ENCODE peak calls at places on chromosomes 11 and 22, in five cellular contexts. One of them, this sample, is unnamed.

GRCh38 chr11:44622190-44622650 is 56.8 kb downstream of the CD82 start:
- DNase-seq in WERI-Rb-1: peak; percentile 2
- DNase-seq in colonic mucosa: peak; percentile 14
- DNase-seq in EH: no peak
- DNase-seq in stimulated activated CD8-positive, alpha-beta memory T cell treated with anti-CD3 and anti-CD28 coated beads, Interleukin-15, amount 100 ng/mL, for 1 hour: no peak
- DNase-seq in this sample: no peak

GRCh38 chr11:68691402-68691784 is 7.0 kb downstream of the GAL start:
- DNase-seq in WERI-Rb-1: no peak
- DNase-seq in colonic mucosa: no peak
- DNase-seq in EH: no peak
- DNase-seq in stimulated activated CD8-positive, alpha-beta memory T cell treated with anti-CD3 and anti-CD28 coated beads, Interleukin-15, amount 100 ng/mL, for 1 hour: no peak
- DNase-seq in this sample: no peak

GRCh38 chr11:3959015-3959917 is 103.8 kb downstream of the STIM1 start:
- DNase-seq in WERI-Rb-1: no peak
- DNase-seq in colonic mucosa: no peak
- DNase-seq in EH: peak; percentile 83
- DNase-seq in stimulated activated CD8-positive, alpha-beta memory T cell treated with anti-CD3 and anti-CD28 coated beads, Interleukin-15, amount 100 ng/mL, for 1 hour: no peak
- DNase-seq in this sample: peak; percentile 74

GRCh38 chr11:92735039-92735438 is 234.4 kb upstream of the MTNR1B start:
- DNase-seq in WERI-Rb-1: no peak
- DNase-seq in colonic mucosa: no peak
- DNase-seq in EH: no peak
- DNase-seq in stimulated activated CD8-positive, alpha-beta memory T cell treated with anti-CD3 and anti-CD28 coated beads, Interleukin-15, amount 100 ng/mL, for 1 hour: no peak
- DNase-seq in this sample: peak; percentile 21

GRCh38 chr22:38109391-38110000 is 988 bp downstream of the BAIAP2L2 start:
- DNase-seq in WERI-Rb-1: no peak
- DNase-seq in colonic mucosa: no peak
- DNase-seq in EH: no peak
- DNase-seq in stimulated activated CD8-positive, alpha-beta memory T cell treated with anti-CD3 and anti-CD28 coated beads, Interleukin-15, amount 100 ng/mL, for 1 hour: no peak
- DNase-seq in this sample: peak; percentile 27

GRCh38 chr11:469684-470667 is 19.9 kb downstream of the PTDSS2 start:
- DNase-seq in WERI-Rb-1: no peak
- DNase-seq in colonic mucosa: peak; percentile 67
- DNase-seq in EH: peak; percentile 86
- DNase-seq in stimulated activated CD8-positive, alpha-beta memory T cell treated with anti-CD3 and anti-CD28 coated beads, Interleukin-15, amount 100 ng/mL, for 1 hour: no peak
- DNase-seq in this sample: peak; percentile 67

GRCh38 chr11:128587415-128587814 is at the start of gene ETS1:
- DNase-seq in WERI-Rb-1: no peak
- DNase-seq in colonic mucosa: no peak
- DNase-seq in EH: no peak
- DNase-seq in stimulated activated CD8-positive, alpha-beta memory T cell treated with anti-CD3 and anti-CD28 coated beads, Interleukin-15, amount 100 ng/mL, for 1 hour: no peak
- DNase-seq in this sample: peak; percentile 29

GRCh38 chr22:22941831-22942510 is 54.4 kb downstream of the IGLL5 start:
- DNase-seq in WERI-Rb-1: no peak
- DNase-seq in colonic mucosa: peak; percentile 14
- DNase-seq in EH: no peak
- DNase-seq in stimulated activated CD8-positive, alpha-beta memory T cell treated with anti-CD3 and anti-CD28 coated beads, Interleukin-15, amount 100 ng/mL, for 1 hour: no peak
- DNase-seq in this sample: no peak

GRCh38 chr11:99020324-99021225 is at the start of gene CNTN5:
- DNase-seq in WERI-Rb-1: peak; percentile 87
- DNase-seq in colonic mucosa: peak; percentile 20
- DNase-seq in EH: peak; percentile 3
- DNase-seq in stimulated activated CD8-positive, alpha-beta memory T cell treated with anti-CD3 and anti-CD28 coated beads, Interleukin-15, amount 100 ng/mL, for 1 hour: no peak
- DNase-seq in this sample: peak; percentile 54

GRCh38 chr11:57787920-57788716 is 26.5 kb downstream of the CTNND1 start:
- DNase-seq in WERI-Rb-1: no peak
- DNase-seq in colonic mucosa: no peak
- DNase-seq in EH: peak; percentile 41
- DNase-seq in stimulated activated CD8-positive, alpha-beta memory T cell treated with anti-CD3 and anti-CD28 coated beads, Interleukin-15, amount 100 ng/mL, for 1 hour: no peak
- DNase-seq in this sample: peak; percentile 48

GRCh38 chr11:76314741-76315090 is 66.2 kb downstream of the THAP12 start:
- DNase-seq in WERI-Rb-1: no peak
- DNase-seq in colonic mucosa: no peak
- DNase-seq in EH: peak; percentile 70
- DNase-seq in stimulated activated CD8-positive, alpha-beta memory T cell treated with anti-CD3 and anti-CD28 coated beads, Interleukin-15, amount 100 ng/mL, for 1 hour: no peak
- DNase-seq in this sample: peak; percentile 76

GRCh38 chr22:25368271-25368670 is 148.8 kb downstream of the CRYBB2 start:
- DNase-seq in WERI-Rb-1: no peak
- DNase-seq in colonic mucosa: peak; percentile 72
- DNase-seq in EH: peak; percentile 81
- DNase-seq in stimulated activated CD8-positive, alpha-beta memory T cell treated with anti-CD3 and anti-CD28 coated beads, Interleukin-15, amount 100 ng/mL, for 1 hour: no peak
- DNase-seq in this sample: peak; percentile 84

GRCh38 chr11:44519989-44520737 is 45.3 kb upstream of the CD82 start:
- DNase-seq in WERI-Rb-1: no peak
- DNase-seq in colonic mucosa: no peak
- DNase-seq in EH: no peak
- DNase-seq in stimulated activated CD8-positive, alpha-beta memory T cell treated with anti-CD3 and anti-CD28 coated beads, Interleukin-15, amount 100 ng/mL, for 1 hour: no peak
- DNase-seq in this sample: no peak

GRCh38 chr11:59944761-59945160 is 6.5 kb downstream of the OOSP1 start:
- DNase-seq in WERI-Rb-1: no peak
- DNase-seq in colonic mucosa: no peak
- DNase-seq in EH: no peak
- DNase-seq in stimulated activated CD8-positive, alpha-beta memory T cell treated with anti-CD3 and anti-CD28 coated beads, Interleukin-15, amount 100 ng/mL, for 1 hour: no peak
- DNase-seq in this sample: no peak

GRCh38 chr22:31075961-31076360 is 5.2 kb upstream of the SMTN start:
- DNase-seq in WERI-Rb-1: no peak
- DNase-seq in colonic mucosa: peak; percentile 72
- DNase-seq in EH: peak; percentile 72
- DNase-seq in stimulated activated CD8-positive, alpha-beta memory T cell treated with anti-CD3 and anti-CD28 coated beads, Interleukin-15, amount 100 ng/mL, for 1 hour: no peak
- DNase-seq in this sample: no peak

GRCh38 chr11:95734009-95734572 is 55.5 kb downstream of the FAM76B start:
- DNase-seq in WERI-Rb-1: no peak
- DNase-seq in colonic mucosa: no peak
- DNase-seq in EH: no peak
- DNase-seq in stimulated activated CD8-positive, alpha-beta memory T cell treated with anti-CD3 and anti-CD28 coated beads, Interleukin-15, amount 100 ng/mL, for 1 hour: no peak
- DNase-seq in this sample: no peak

GRCh38 chr22:29330753-29331152 is 15.3 kb upstream of the RASL10A start:
- DNase-seq in WERI-Rb-1: no peak
- DNase-seq in colonic mucosa: no peak
- DNase-seq in EH: peak; percentile 92
- DNase-seq in stimulated activated CD8-positive, alpha-beta memory T cell treated with anti-CD3 and anti-CD28 coated beads, Interleukin-15, amount 100 ng/mL, for 1 hour: no peak
- DNase-seq in this sample: no peak

GRCh38 chr11:119410501-119410900 is 12.5 kb downstream of the THY1 start:
- DNase-seq in WERI-Rb-1: no peak
- DNase-seq in colonic mucosa: no peak
- DNase-seq in EH: no peak
- DNase-seq in stimulated activated CD8-positive, alpha-beta memory T cell treated with anti-CD3 and anti-CD28 coated beads, Interleukin-15, amount 100 ng/mL, for 1 hour: no peak
- DNase-seq in this sample: no peak

GRCh38 chr11:64580387-64580786 is 10.6 kb upstream of the SLC22A12 start:
- DNase-seq in WERI-Rb-1: no peak
- DNase-seq in colonic mucosa: no peak
- DNase-seq in EH: no peak
- DNase-seq in stimulated activated CD8-positive, alpha-beta memory T cell treated with anti-CD3 and anti-CD28 coated beads, Interleukin-15, amount 100 ng/mL, for 1 hour: no peak
- DNase-seq in this sample: peak; percentile 44

GRCh38 chr11:59708537-59708936 is 5.1 kb downstream of the OR10V1 start:
- DNase-seq in WERI-Rb-1: no peak
- DNase-seq in colonic mucosa: no peak
- DNase-seq in EH: peak; percentile 71
- DNase-seq in stimulated activated CD8-positive, alpha-beta memory T cell treated with anti-CD3 and anti-CD28 coated beads, Interleukin-15, amount 100 ng/mL, for 1 hour: no peak
- DNase-seq in this sample: no peak

GRCh38 chr11:44285756-44286155 is 24.2 kb downstream of the ALX4 start:
- DNase-seq in WERI-Rb-1: no peak
- DNase-seq in colonic mucosa: no peak
- DNase-seq in EH: peak; percentile 30
- DNase-seq in stimulated activated CD8-positive, alpha-beta memory T cell treated with anti-CD3 and anti-CD28 coated beads, Interleukin-15, amount 100 ng/mL, for 1 hour: no peak
- DNase-seq in this sample: no peak